ENCODE peak calls at places on chromosomes 2 and 18, in five cellular contexts. V is foreskin keratinocyte, I is Calu3, L is nephron progenitor cell, K is mammary epithelial cell. H is an unnamed sample.

GRCh38 chr2:202387608-202388342 is 11.6 kb downstream of the BMPR2 start:
- DNase-seq in V (no peak), I (no peak), L (no peak), K (no peak), H (no peak)

GRCh38 chr2:128782411-128783192 is 463.9 kb upstream of the HS6ST1 start:
- DNase-seq in V (no peak), I (no peak), L (no peak), K (no peak), H (no peak)

GRCh38 chr18:75208836-75209128 is 157 bp downstream of the PTGR3 start:
- DNase-seq in V (no peak), I (no peak), L (no peak), K (no peak), H (no peak)

GRCh38 chr2:45083175-45083574 is 73.9 kb upstream of the SIX2 start:
- DNase-seq in V (no peak), I (peak), L (no peak), K (no peak), H (no peak)

GRCh38 chr2:108632748-108633147 is 86.5 kb upstream of the RANBP2 start:
- DNase-seq in V (no peak), I (no peak), L (no peak), K (no peak), H (no peak)

GRCh38 chr2:47031909-47032668 is 116.5 kb upstream of the MCFD2 start:
- DNase-seq in V (no peak), I (no peak), L (no peak), K (no peak), H (no peak)

GRCh38 chr2:37664190-37664751 is 7.2 kb downstream of the CDC42EP3 start:
- DNase-seq in V (no peak), I (no peak), L (no peak), K (no peak), H (no peak)

GRCh38 chr2:186917866-186918265 is 68.9 kb upstream of the ZSWIM2 start:
- DNase-seq in V (peak), I (no peak), L (no peak), K (peak), H (no peak)

GRCh38 chr2:118722976-118723375 is 124.5 kb downstream of the EN1 start:
- DNase-seq in V (no peak), I (no peak), L (no peak), K (no peak), H (no peak)

GRCh38 chr2:137964066-137964858 is at the start of gene HNMT:
- DNase-seq in V (peak), I (peak), L (peak), K (peak), H (peak)

GRCh38 chr2:165114345-165114943 is 89.4 kb downstream of the SCN3A start:
- DNase-seq in V (peak), I (peak), L (no peak), K (peak), H (no peak)

GRCh38 chr2:164976301-164976700 is 21.0 kb upstream of the SLC38A11 start:
- DNase-seq in V (no peak), I (no peak), L (no peak), K (no peak), H (peak)

GRCh38 chr2:16726577-16726976 is 60.9 kb upstream of the CYRIA start:
- DNase-seq in V (no peak), I (no peak), L (no peak), K (no peak), H (no peak)

GRCh38 chr2:181586569-181587076 is 70.3 kb downstream of the CERKL start:
- DNase-seq in V (peak), I (peak), L (peak), K (peak), H (no peak)

GRCh38 chr18:76475450-76476203 is 19.4 kb downstream of the ZNF516 start:
- DNase-seq in V (no peak), I (no peak), L (no peak), K (no peak), H (no peak)

GRCh38 chr18:23135679-23136325 is 517 bp downstream of the CABLES1 start:
- DNase-seq in V (no peak), I (peak), L (peak), K (no peak), H (no peak)

GRCh38 chr18:3044931-3045698 is 32.2 kb upstream of the LPIN2 start:
- DNase-seq in V (no peak), I (peak), L (no peak), K (peak), H (no peak)

GRCh38 chr18:11872479-11873136 is 21.4 kb downstream of the CHMP1B start:
- DNase-seq in V (no peak), I (peak), L (no peak), K (no peak), H (no peak)

GRCh38 chr2:239177908-239178307 is 222.9 kb downstream of the HDAC4 start:
- DNase-seq in V (no peak), I (no peak), L (no peak), K (no peak), H (no peak)

GRCh38 chr2:214808961-214809750 is at the start of gene BARD1:
- DNase-seq in V (peak), I (peak), L (peak), K (peak), H (no peak)

GRCh38 chr2:159091981-159092380 is 123.5 kb downstream of the TANC1 start:
- DNase-seq in V (no peak), I (no peak), L (no peak), K (no peak), H (no peak)

GRCh38 chr2:238771193-238771592 is 76.7 kb upstream of the TWIST2 start:
- DNase-seq in V (no peak), I (no peak), L (no peak), K (no peak), H (no peak)

GRCh38 chr2:104856973-104857261 is 3.0 kb downstream of the POU3F3 start:
- DNase-seq in V (no peak), I (no peak), L (peak), K (no peak), H (no peak)

GRCh38 chr18:10454800-10455550 is 540 bp downstream of the APCDD1 start:
- DNase-seq in V (no peak), I (peak), L (peak), K (peak), H (no peak)

GRCh38 chr2:120941571-120941970 is 205.9 kb downstream of the GLI2 start:
- DNase-seq in V (no peak), I (no peak), L (no peak), K (no peak), H (no peak)

GRCh38 chr18:32328379-32328778 is 138.5 kb downstream of the MEP1B start:
- DNase-seq in V (no peak), I (no peak), L (no peak), K (peak), H (no peak)

GRCh38 chr2:173631123-173631450 is 276.4 kb downstream of the CDCA7 start:
- DNase-seq in V (no peak), I (no peak), L (peak), K (no peak), H (no peak)

GRCh38 chr2:172370821-172371455 is 56.4 kb upstream of the ITGA6 start:
- DNase-seq in V (no peak), I (no peak), L (no peak), K (peak), H (no peak)

GRCh38 chr2:65435625-65436168 is 3.3 kb upstream of the SPRED2 start:
- DNase-seq in V (no peak), I (peak), L (peak), K (peak), H (peak)

GRCh38 chr2:174606336-174606735 is 8.7 kb upstream of the WIPF1 start:
- DNase-seq in V (peak), I (no peak), L (no peak), K (peak), H (no peak)

GRCh38 chr18:69127844-69128486 is 272.7 kb upstream of the DOK6 start:
- DNase-seq in V (no peak), I (no peak), L (no peak), K (no peak), H (no peak)
- TF ChIP-seq CTCF in V (no peak), I (no peak), L (no peak), K (no peak), H (no peak)

GRCh38 chr2:161576421-161576820 is 47.8 kb upstream of the SLC4A10 start:
- DNase-seq in V (no peak), I (no peak), L (peak), K (no peak), H (no peak)
- TF ChIP-seq CTCF in V (peak), I (no peak), L (peak), K (peak), H (peak)

GRCh38 chr2:72975017-72975416 is 57.7 kb downstream of the EMX1 start:
- DNase-seq in V (no peak), I (no peak), L (no peak), K (no peak), H (no peak)
- TF ChIP-seq CTCF in V (no peak), I (no peak), L (no peak), K (no peak), H (no peak)

GRCh38 chr18:35050004-35050623 is 8.9 kb downstream of the MAPRE2 start:
- DNase-seq in V (no peak), I (no peak), L (no peak), K (no peak), H (no peak)
- TF ChIP-seq CTCF in V (no peak), I (no peak), L (no peak), K (no peak), H (no peak)

GRCh38 chr2:153478289-153479261 is at the start of gene RPRM:
- DNase-seq in V (peak), I (peak), L (peak), K (peak), H (peak)

GRCh38 chr2:153477641-153478288 is 797 bp downstream of the RPRM start:
- DNase-seq in V (no peak), I (no peak), L (no peak), K (no peak), H (no peak)

GRCh38 chr2:153476491-153477095 is 2.0 kb downstream of the RPRM start:
- DNase-seq in V (no peak), I (no peak), L (peak), K (no peak), H (peak)

GRCh38 chr2:153479527-153479926 is 965 bp upstream of the RPRM start:
- DNase-seq in V (no peak), I (no peak), L (no peak), K (no peak), H (no peak)

GRCh38 chr2:153477096-153477555 is 1.4 kb downstream of the RPRM start:
- DNase-seq in V (no peak), I (peak), L (peak), K (no peak), H (no peak)
- TF ChIP-seq CTCF in V (no peak), I (no peak), L (peak), K (no peak), H (peak)

DNA sequence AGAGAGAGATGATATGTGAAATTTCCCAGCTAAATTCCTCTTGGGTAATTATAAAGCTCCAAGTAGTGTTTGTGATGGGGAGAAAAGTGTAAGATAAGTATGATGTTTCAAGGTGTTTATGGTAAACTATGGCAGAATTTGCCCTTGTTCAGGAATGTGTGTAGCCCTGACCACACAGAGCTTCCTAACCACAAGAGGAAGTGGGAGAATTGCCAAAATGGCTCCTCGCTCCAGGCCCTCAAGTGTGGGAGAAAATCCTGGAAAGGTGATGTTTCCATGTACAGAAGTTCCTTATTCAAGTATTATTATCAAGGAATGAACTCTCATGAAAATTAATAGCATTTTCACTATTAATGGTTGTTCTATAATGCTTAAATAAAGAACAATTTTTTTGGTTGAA is 878.3 kb downstream of the TDRD15 start:
- DNase-seq in V (no peak), I (no peak), L (no peak), K (no peak), H (no peak)
- TF ChIP-seq CTCF in V (no peak), I (no peak), L (no peak), K (no peak), H (no peak)

GRCh38 chr2:74474899-74475298 is 2.4 kb upstream of the MRPL53 start:
- DNase-seq in V (no peak), I (no peak), L (peak), K (no peak), H (no peak)
- TF ChIP-seq CTCF in V (peak), I (peak), L (no peak), K (no peak), H (peak)

GRCh38 chr2:229825476-229825875 is 96.3 kb downstream of the TRIP12 start:
- DNase-seq in V (no peak), I (no peak), L (no peak), K (no peak), H (no peak)
- TF ChIP-seq CTCF in V (peak), I (no peak), L (peak), K (peak), H (no peak)

GRCh38 chr2:142734770-142735169 is 142.7 kb upstream of the KYNU start:
- DNase-seq in V (no peak), I (no peak), L (no peak), K (no peak), H (no peak)

GRCh38 chr2:142734231-142734630 is 143.2 kb upstream of the KYNU start:
- DNase-seq in V (no peak), I (no peak), L (no peak), K (no peak), H (no peak)
- TF ChIP-seq CTCF in V (peak), I (no peak), L (no peak), K (peak), H (peak)

DNA sequence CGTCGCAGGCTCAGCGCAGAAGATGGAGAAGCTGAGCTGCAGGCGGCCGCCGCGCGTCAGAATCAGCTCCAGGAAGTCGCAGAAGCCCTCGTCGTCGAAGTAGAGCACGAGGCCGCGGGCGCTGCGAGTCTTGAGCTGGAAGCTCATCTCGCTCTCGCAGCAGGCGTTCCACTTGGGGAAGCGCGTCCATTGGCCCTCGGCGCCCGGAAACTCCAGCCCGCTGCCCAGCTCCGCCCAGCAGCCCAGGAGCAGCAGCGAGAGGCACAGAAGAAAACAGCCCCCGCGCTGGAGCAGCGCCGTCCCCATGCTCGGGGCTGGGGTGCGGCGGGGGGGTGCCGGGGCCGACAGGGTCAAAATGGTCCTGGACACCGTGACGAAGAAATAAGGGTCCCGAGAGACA is 4.0 kb downstream of the NRXN1 start:
- DNase-seq in V (no peak), I (no peak), L (no peak), K (no peak), H (no peak)
- TF ChIP-seq CTCF in V (no peak), I (no peak), L (no peak), K (no peak), H (no peak)